ENCODE peak calls at places on chromosome X, in eight cellular contexts. P is activated T-cell treated with anti-CD3 and anti-CD28 coated beads for 48 hours; Y is thoracic aorta; D is lower lobe of right lung; M is tibial artery; Q is activated CD8-positive, alpha-beta memory T cell treated with anti-CD3 and anti-CD28 coated beads, Interleukin-2, amount 50 U/mL, for 48 hours; X is right cardiac atrium; G is tibial nerve. Z is an unnamed sample.
A peak's percentile ranks its signal among the peaks of the same experiment; 100 is the strongest.

GRCh38 chrX:82127228-82128123 is 925.6 kb downstream of the SH3BGRL start:
- DNase-seq in G (no peak), P (no peak), Y (no peak), D (no peak), M (no peak), X (no peak), Q (no peak), Z (no peak)

GRCh38 chrX:104193485-104193884 is 27.2 kb downstream of the FAM199X start:
- DNase-seq in M (no peak), P (no peak), X (no peak), G (no peak), D (no peak), Q (no peak), Y (no peak), Z (no peak)

GRCh38 chrX:107548775-107549174 is 79.5 kb upstream of the PRPS1 start:
- DNase-seq in G (no peak), D (no peak), Y (no peak), X (no peak), P (no peak), Q (no peak), M (no peak), Z (no peak)

GRCh38 chrX:150032742-150033141 is 94.5 kb upstream of the EOLA2 start:
- DNase-seq in G (no peak), X (no peak), Y (no peak), Q (no peak), P (no peak), D (no peak), M (no peak), Z (no peak)

GRCh38 chrX:110803506-110803905 is 7.9 kb upstream of the CHRDL1 start:
- DNase-seq in Q (no peak), X (no peak), P (no peak), D (no peak), G (no peak), M (no peak), Y (no peak), Z (no peak)

GRCh38 chrX:1542994-1543725 is 6.2 kb upstream of the P2RY8 start:
- DNase-seq in P (no peak), Q (peak; percentile 42), X (no peak), M (no peak), Y (no peak), G (no peak), D (no peak), Z (peak; percentile 72)

GRCh38 chrX:134570899-134571298 is 87.4 kb downstream of the PLAC1 start:
- DNase-seq in G (no peak), P (no peak), M (no peak), X (no peak), Y (no peak), D (no peak), Q (no peak), Z (no peak)

GRCh38 chrX:100083146-100083715 is 326.8 kb downstream of the PCDH19 start:
- DNase-seq in Y (no peak), M (no peak), G (no peak), P (no peak), X (no peak), D (no peak), Q (no peak), Z (no peak)

GRCh38 chrX:1444896-1445480 is 7.7 kb downstream of the ASMTL start:
- DNase-seq in G (no peak), Y (no peak), P (no peak), Q (peak; percentile 42), D (peak; percentile 13), M (no peak), X (peak; percentile 2), Z (peak; percentile 48)